ENCODE peak calls at places on chromosome 5, in four cellular contexts. L is endodermal cell, B is COR-L47, G is astrocyte of the cerebellum. V is an unnamed sample.

GRCh38 chr5:123997354-123998215 is 485.6 kb downstream of the CSNK1G3 start:
- DNase-seq in L (no peak), G (peak), B (no peak), V (peak)

GRCh38 chr5:91110709-91111108 is 272.4 kb downstream of the ARRDC3 start:
- DNase-seq in L (no peak), B (no peak), G (no peak), V (no peak)

GRCh38 chr5:27140831-27141230 is 102.4 kb upstream of the CDH9 start:
- DNase-seq in L (no peak), B (no peak), G (peak), V (no peak)

GRCh38 chr5:69271376-69271775 is 36.7 kb downstream of the CDK7 start:
- DNase-seq in B (no peak), G (no peak), L (no peak), V (peak)

GRCh38 chr5:159262472-159262858 is 625 bp upstream of the UBLCP1 start:
- DNase-seq in B (no peak), L (peak), G (no peak), V (peak)

GRCh38 chr5:6745706-6746217 is 32.5 kb downstream of the TENT4A start:
- DNase-seq in G (peak), L (no peak), B (peak), V (peak)

GRCh38 chr5:94057217-94057616 is 315.8 kb upstream of the POU5F2 start:
- DNase-seq in L (no peak), B (no peak), G (no peak), V (no peak)

GRCh38 chr5:171528865-171529264 is 109.4 kb downstream of the FGF18 start:
- DNase-seq in L (no peak), B (no peak), G (no peak), V (no peak)

GRCh38 chr5:16849821-16850220 is 86.3 kb downstream of the MYO10 start:
- DNase-seq in L (no peak), B (no peak), G (no peak), V (no peak)

GRCh38 chr5:136382071-136382470 is 16.7 kb upstream of the TRPC7 start:
- DNase-seq in G (no peak), L (no peak), B (no peak), V (no peak)

GRCh38 chr5:33379757-33380156 is 61.0 kb upstream of the TARS1 start:
- DNase-seq in L (peak), G (no peak), B (no peak), V (no peak)

GRCh38 chr5:63131618-63132285 is 553.1 kb downstream of the LRRC70 start:
- DNase-seq in B (no peak), G (peak), L (no peak), V (peak)

GRCh38 chr5:37735649-37736347 is 104.0 kb downstream of the GDNF start:
- DNase-seq in G (no peak), L (no peak), B (no peak), V (no peak)

V was measured in foreskin keratinocyte.